ENCODE peak calls at places on chromosomes 2 and 18, in eight cellular contexts. V is WTC11, S is HFFc6, I is Peyer's patch, J is mammary epithelial cell, N is PC-3, B is AG04450, A is cardiac muscle cell. U is an unnamed sample.

GRCh38 chr18:27823053-27823452 is 353.9 kb downstream of the CDH2 start:
- DNase-seq in V (no peak), S (no peak), I (no peak), J (no peak), N (no peak), B (no peak), A (no peak), U (no peak)

GRCh38 chr2:126656311-126657145 is 570 bp downstream of the GYPC start:
- DNase-seq in V (peak), S (peak), I (no peak), J (no peak), N (no peak), B (no peak), A (peak), U (no peak)

GRCh38 chr2:232219932-232220331 is 158.6 kb upstream of the ALPP start:
- DNase-seq in V (no peak), S (no peak), I (no peak), J (no peak), N (no peak), B (no peak), A (no peak), U (no peak)

GRCh38 chr18:67242001-67242400 is 274.5 kb downstream of the DSEL start:
- DNase-seq in V (no peak), S (no peak), I (no peak), J (no peak), N (no peak), B (no peak), A (no peak), U (no peak)

GRCh38 chr18:61199131-61199903 is 133.9 kb upstream of the CDH20 start:
- DNase-seq in V (no peak), S (peak), I (no peak), J (no peak), N (no peak), B (no peak), A (no peak), U (no peak)

GRCh38 chr2:42957109-42958035 is 165.0 kb upstream of the HAAO start:
- DNase-seq in V (no peak), S (no peak), I (no peak), J (peak), N (peak), B (no peak), A (no peak), U (no peak)

GRCh38 chr18:615773-616172 is 19.0 kb downstream of the CLUL1 start:
- DNase-seq in V (no peak), S (no peak), I (no peak), J (no peak), N (no peak), B (no peak), A (no peak), U (no peak)

GRCh38 chr2:110678457-110679336 is 834 bp upstream of the BUB1 start:
- DNase-seq in V (no peak), S (peak), I (peak), J (peak), N (peak), B (no peak), A (peak), U (no peak)

GRCh38 chr2:130759906-130760753 is 4.8 kb downstream of the AMER3 start:
- DNase-seq in V (no peak), S (no peak), I (no peak), J (peak), N (peak), B (no peak), A (peak), U (no peak)

GRCh38 chr2:182049330-182049729 is 63.7 kb downstream of the PPP1R1C start:
- DNase-seq in V (no peak), S (no peak), I (no peak), J (no peak), N (no peak), B (no peak), A (no peak), U (no peak)

GRCh38 chr2:74036450-74037175 is 51.9 kb downstream of the TET3 start:
- DNase-seq in V (no peak), S (no peak), I (no peak), J (no peak), N (no peak), B (no peak), A (no peak), U (no peak)

GRCh38 chr2:118705032-118705431 is 142.4 kb downstream of the EN1 start:
- DNase-seq in V (no peak), S (peak), I (no peak), J (peak), N (peak), B (no peak), A (no peak), U (peak)

GRCh38 chr2:61125798-61126197 is 36.2 kb upstream of the C2orf74 start:
- DNase-seq in V (no peak), S (no peak), I (no peak), J (no peak), N (no peak), B (no peak), A (no peak), U (no peak)

GRCh38 chr18:6781846-6782245 is 52.3 kb downstream of the ARHGAP28 start:
- DNase-seq in V (no peak), S (no peak), I (no peak), J (peak), N (peak), B (no peak), A (no peak), U (no peak)

GRCh38 chr2:8573942-8574195 is 108.0 kb upstream of the ID2 start:
- DNase-seq in V (no peak), S (no peak), I (no peak), J (no peak), N (no peak), B (no peak), A (no peak), U (no peak)

GRCh38 chr18:12397254-12397653 is 10.5 kb upstream of the PRELID3A start:
- DNase-seq in V (no peak), S (no peak), I (no peak), J (no peak), N (no peak), B (no peak), A (no peak), U (no peak)

GRCh38 chr18:23609390-23610008 is 23.2 kb upstream of the NPC1 start:
- DNase-seq in V (no peak), S (no peak), I (no peak), J (no peak), N (no peak), B (no peak), A (no peak), U (no peak)

GRCh38 chr2:149006883-149007543 is 31.5 kb upstream of the LYPD6B start:
- DNase-seq in V (no peak), S (no peak), I (no peak), J (peak), N (no peak), B (no peak), A (no peak), U (no peak)

GRCh38 chr2:215870986-215871385 is 142.4 kb downstream of the MREG start:
- DNase-seq in V (peak), S (no peak), I (no peak), J (no peak), N (peak), B (no peak), A (no peak), U (no peak)

GRCh38 chr2:200121931-200122330 is 166.5 kb downstream of the MAIP1 start:
- DNase-seq in V (no peak), S (no peak), I (no peak), J (no peak), N (no peak), B (no peak), A (no peak), U (no peak)

GRCh38 chr2:234952270-234953115 is 676 bp downstream of the SH3BP4 start:
- DNase-seq in V (peak), S (no peak), I (no peak), J (no peak), N (peak), B (no peak), A (peak), U (no peak)

GRCh38 chr2:216205486-216205885 is 96.3 kb downstream of the XRCC5 start:
- DNase-seq in V (no peak), S (no peak), I (no peak), J (no peak), N (no peak), B (no peak), A (no peak), U (no peak)

GRCh38 chr2:213219816-213220215 is 64.4 kb upstream of the SPAG16 start:
- DNase-seq in V (no peak), S (no peak), I (no peak), J (no peak), N (no peak), B (no peak), A (no peak), U (no peak)

GRCh38 chr2:101380376-101380775 is 6.9 kb downstream of the CREG2 start:
- DNase-seq in V (no peak), S (peak), I (no peak), J (peak), N (peak), B (peak), A (no peak), U (no peak)

GRCh38 chr2:227891673-227892072 is 20.2 kb downstream of the DAW1 start:
- DNase-seq in V (no peak), S (no peak), I (no peak), J (no peak), N (no peak), B (no peak), A (no peak), U (no peak)

GRCh38 chr18:13393338-13393737 is 174.8 kb downstream of the LDLRAD4 start:
- DNase-seq in V (no peak), S (no peak), I (no peak), J (no peak), N (no peak), B (no peak), A (no peak), U (no peak)

GRCh38 chr18:61753373-61753772 is 139.4 kb downstream of the RNF152 start:
- DNase-seq in V (no peak), S (no peak), I (no peak), J (no peak), N (no peak), B (no peak), A (no peak), U (no peak)

GRCh38 chr2:206164261-206164862 is 4.7 kb downstream of the EEF1B2 start:
- DNase-seq in V (peak), S (peak), I (peak), J (no peak), N (peak), B (no peak), A (peak), U (no peak)

GRCh38 chr2:240204431-240205276 is 64.2 kb upstream of the OTOS start:
- DNase-seq in V (no peak), S (no peak), I (no peak), J (no peak), N (no peak), B (no peak), A (no peak), U (no peak)

GRCh38 chr2:147204102-147204501 is 640.7 kb upstream of the ACVR2A start:
- DNase-seq in V (no peak), S (no peak), I (no peak), J (peak), N (peak), B (no peak), A (no peak), U (no peak)

GRCh38 chr2:72757177-72757775 is 68.6 kb downstream of the EXOC6B start:
- DNase-seq in V (no peak), S (peak), I (no peak), J (peak), N (no peak), B (no peak), A (peak), U (peak)

GRCh38 chr2:6290212-6290611 is 575.5 kb downstream of the CMPK2 start:
- DNase-seq in V (no peak), S (no peak), I (no peak), J (no peak), N (no peak), B (no peak), A (no peak), U (no peak)

GRCh38 chr18:7514796-7515440 is 52.2 kb upstream of the PTPRM start:
- DNase-seq in V (no peak), S (no peak), I (no peak), J (peak), N (no peak), B (no peak), A (peak), U (no peak)

GRCh38 chr2:22449676-22450075 is 935.3 kb upstream of the KLHL29 start:
- DNase-seq in V (no peak), S (no peak), I (no peak), J (no peak), N (no peak), B (no peak), A (no peak), U (no peak)

GRCh38 chr2:20093263-20094141 is 42.1 kb upstream of the LAPTM4A start:
- DNase-seq in V (peak), S (peak), I (no peak), J (peak), N (peak), B (peak), A (peak), U (peak)

GRCh38 chr18:74898965-74899364 is 301.3 kb downstream of the ZNF407 start:
- DNase-seq in V (no peak), S (peak), I (no peak), J (peak), N (peak), B (no peak), A (no peak), U (no peak)

GRCh38 chr2:42196403-42197267 is 27.5 kb downstream of the EML4 start:
- DNase-seq in V (peak), S (peak), I (peak), J (peak), N (peak), B (no peak), A (peak), U (no peak)

GRCh38 chr2:47917562-47917961 is 11.3 kb upstream of the FBXO11 start:
- DNase-seq in V (no peak), S (no peak), I (no peak), J (no peak), N (no peak), B (no peak), A (no peak), U (no peak)

GRCh38 chr2:28415010-28415409 is 22.4 kb downstream of the FOSL2 start:
- DNase-seq in V (no peak), S (no peak), I (no peak), J (no peak), N (no peak), B (no peak), A (no peak), U (no peak)

GRCh38 chr2:28414583-28414982 is 21.9 kb downstream of the FOSL2 start:
- DNase-seq in V (no peak), S (no peak), I (no peak), J (no peak), N (no peak), B (no peak), A (no peak), U (no peak)

GRCh38 chr2:28413152-28413895 is 20.7 kb downstream of the FOSL2 start:
- DNase-seq in V (peak), S (no peak), I (no peak), J (no peak), N (no peak), B (no peak), A (no peak), U (no peak)

GRCh38 chr2:28412625-28413151 is 20.0 kb downstream of the FOSL2 start:
- DNase-seq in V (no peak), S (no peak), I (no peak), J (no peak), N (no peak), B (no peak), A (no peak), U (no peak)

DNA sequence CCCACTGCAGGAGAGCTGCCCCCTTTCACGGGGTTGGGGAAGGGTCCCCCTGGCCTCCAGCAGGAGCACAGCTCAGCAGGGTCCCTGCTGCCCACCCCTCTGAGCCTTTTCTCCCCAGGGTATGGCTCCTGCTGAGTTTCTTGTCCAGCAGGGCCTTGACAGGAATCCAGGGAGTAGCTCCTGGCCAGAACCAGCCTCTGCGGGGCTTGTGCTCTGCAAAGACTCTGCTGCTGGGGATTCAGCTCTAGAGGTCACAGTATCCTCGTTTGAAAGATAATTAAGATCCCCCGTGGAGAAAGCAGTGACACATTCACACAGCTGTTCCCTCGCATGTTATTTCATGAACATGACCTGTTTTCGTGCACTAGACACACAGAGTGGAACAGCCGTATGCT is 21.2 kb downstream of the FOSL2 start:
- DNase-seq in V (no peak), S (no peak), I (no peak), J (no peak), N (no peak), B (no peak), A (no peak), U (no peak)
- TF ChIP-seq CTCF in V (no peak), S (no peak), I (no peak), J (no peak), N (no peak), B (no peak), A (no peak), U (no peak)

GRCh38 chr2:33085646-33086045 is 138.9 kb downstream of the LTBP1 start:
- DNase-seq in V (no peak), S (no peak), I (no peak), J (no peak), N (no peak), B (no peak), A (no peak), U (no peak)

GRCh38 chr2:33083671-33084387 is 137.1 kb downstream of the LTBP1 start:
- DNase-seq in V (no peak), S (no peak), I (no peak), J (no peak), N (no peak), B (no peak), A (no peak), U (no peak)

GRCh38 chr2:33084433-33084832 is 137.7 kb downstream of the LTBP1 start:
- DNase-seq in V (no peak), S (no peak), I (no peak), J (no peak), N (no peak), B (no peak), A (no peak), U (no peak)

GRCh38 chr2:33090553-33091134 is 143.9 kb downstream of the LTBP1 start:
- DNase-seq in V (no peak), S (no peak), I (no peak), J (no peak), N (no peak), B (no peak), A (no peak), U (no peak)

DNA sequence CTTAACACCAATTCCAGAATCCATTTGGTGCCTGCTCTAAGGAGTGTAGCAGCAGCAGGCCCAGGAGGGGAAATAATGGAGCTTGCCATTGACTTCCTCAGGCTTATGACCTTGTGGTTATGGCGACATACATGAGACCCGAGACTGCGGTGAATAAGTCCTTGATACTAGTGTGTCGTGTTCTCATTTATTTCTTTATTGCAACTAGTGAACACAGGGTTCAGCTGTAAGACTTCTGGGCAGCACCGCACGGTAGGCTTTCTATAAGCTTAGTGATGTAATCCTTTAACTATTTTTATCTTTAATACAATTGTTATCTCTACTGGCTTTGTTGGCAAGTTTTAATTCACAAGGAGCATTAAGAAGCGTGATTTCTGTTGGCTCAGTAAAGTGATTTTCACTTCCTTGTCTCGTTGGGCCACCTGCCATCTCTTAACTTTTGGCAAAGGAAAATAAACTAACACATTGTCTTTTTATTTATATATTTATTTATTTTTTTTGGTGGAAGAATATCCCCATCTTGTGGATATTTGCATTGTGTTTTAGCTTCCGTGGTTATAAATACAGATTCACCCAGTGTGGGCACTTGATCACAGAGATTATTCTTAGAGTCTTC is 139.8 kb downstream of the LTBP1 start:
- DNase-seq in V (no peak), S (no peak), I (no peak), J (no peak), N (peak), B (no peak), A (no peak), U (no peak)
- TF ChIP-seq CTCF in V (no peak), S (peak), I (no peak), J (no peak), N (no peak), B (no peak), A (peak), U (no peak)

GRCh38 chr2:177254433-177255226 is 9.9 kb downstream of the NFE2L2 start:
- DNase-seq in V (peak), S (peak), I (no peak), J (no peak), N (no peak), B (no peak), A (peak), U (no peak)
- TF ChIP-seq CTCF in V (peak), S (peak), I (peak), J (peak), N (peak), B (peak), A (peak), U (peak)

GRCh38 chr2:108855194-108855593 is 68.6 kb downstream of the CCDC138 start:
- DNase-seq in V (no peak), S (peak), I (no peak), J (peak), N (peak), B (no peak), A (no peak), U (no peak)
- TF ChIP-seq CTCF in V (no peak), S (peak), I (peak), J (peak), N (peak), B (peak), A (no peak), U (peak)

GRCh38 chr18:10038268-10038667 is 124.5 kb downstream of the VAPA start:
- DNase-seq in V (no peak), S (no peak), I (no peak), J (no peak), N (no peak), B (no peak), A (no peak), U (no peak)
- TF ChIP-seq CTCF in V (no peak), S (peak), I (no peak), J (no peak), N (peak), B (no peak), A (no peak), U (no peak)

DNA sequence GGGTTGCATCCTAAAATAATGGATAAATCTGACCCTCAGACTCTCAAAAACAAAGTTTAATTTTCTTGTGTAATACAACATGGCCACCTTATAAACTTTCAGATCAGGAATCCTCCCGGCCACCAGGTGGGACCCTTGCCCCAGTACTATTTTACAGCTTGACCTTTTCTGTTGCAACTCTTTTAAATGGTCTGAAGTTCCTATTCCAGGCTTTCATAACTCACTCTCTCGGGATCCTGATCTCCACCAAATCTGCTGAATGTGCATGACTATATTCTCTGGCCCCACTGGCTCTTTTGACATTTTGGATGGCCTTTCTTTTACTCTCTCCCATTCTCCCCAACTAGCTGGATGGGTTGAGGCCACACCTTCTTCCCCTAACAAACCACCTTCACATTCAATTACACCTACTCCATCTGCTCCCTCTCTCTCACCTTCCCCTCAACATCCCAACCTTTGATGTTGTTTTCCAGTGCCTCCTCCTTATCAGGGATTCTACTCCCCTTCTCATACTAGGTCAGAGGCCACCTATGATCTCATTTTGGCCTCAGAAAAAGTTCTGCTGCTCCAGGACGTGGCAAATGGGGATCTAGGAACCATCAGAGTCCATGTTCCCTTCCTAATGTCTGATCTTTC is 70.8 kb downstream of the SESTD1 start:
- DNase-seq in V (no peak), S (no peak), I (no peak), J (no peak), N (no peak), B (no peak), A (no peak), U (no peak)
- TF ChIP-seq CTCF in V (no peak), S (no peak), I (no peak), J (no peak), N (peak), B (no peak), A (no peak), U (no peak)